ENCODE peak calls at places on chromosomes 12 and 14, in eight cellular contexts. E, X, Z, J, F, W, U and P are unnamed samples.

GRCh38 chr12:111268738-111269572 is 99.9 kb downstream of the PHETA1 start:
- DNase-seq in F (no peak), X (no peak), E (no peak), U (no peak), W (no peak), Z (no peak), J (no peak), P (no peak)

GRCh38 chr12:14803830-14804160 is 325 bp downstream of the C12orf60 start:
- DNase-seq in W (no peak), F (no peak), E (no peak), Z (no peak), J (no peak), X (no peak), U (no peak), P (no peak)

GRCh38 chr14:33634631-33635030 is 316.2 kb downstream of the EGLN3 start:
- DNase-seq in W (no peak), F (no peak), J (no peak), Z (no peak), X (no peak), U (no peak), E (no peak), P (no peak)

GRCh38 chr14:61025239-61026223 is 44.5 kb downstream of the SLC38A6 start:
- DNase-seq in U (peak), F (peak), Z (no peak), W (peak), X (peak), E (peak), J (peak), P (no peak)

GRCh38 chr12:107079172-107080011 is 14.0 kb downstream of the CRY1 start:
- DNase-seq in F (peak), J (no peak), W (peak), X (no peak), Z (no peak), E (no peak), U (no peak), P (no peak)

GRCh38 chr12:72346331-72346944 is 74.3 kb downstream of the TRHDE start:
- DNase-seq in U (no peak), F (peak), E (peak), W (peak), X (peak), J (peak), Z (no peak), P (no peak)

GRCh38 chr12:82650627-82651337 is 35.9 kb upstream of the TMTC2 start:
- DNase-seq in E (no peak), W (no peak), F (peak), Z (no peak), U (peak), X (no peak), J (peak), P (no peak)

GRCh38 chr14:22928237-22929103 is 706 bp downstream of the PRMT5 start:
- DNase-seq in U (no peak), F (no peak), E (peak), Z (no peak), J (no peak), X (peak), W (no peak), P (no peak)

GRCh38 chr12:53050426-53051057 is 677 bp downstream of the TNS2 start:
- DNase-seq in F (no peak), J (no peak), W (no peak), U (no peak), E (peak), Z (no peak), X (no peak), P (peak)

GRCh38 chr14:104685998-104686610 is 3.3 kb upstream of the INF2 start:
- DNase-seq in Z (no peak), F (no peak), W (no peak), X (no peak), J (no peak), E (no peak), U (no peak), P (no peak)

GRCh38 chr12:94134226-94134795 is 14.1 kb upstream of the PLXNC1 start:
- DNase-seq in J (peak), U (no peak), X (peak), F (peak), Z (no peak), E (peak), W (peak), P (no peak)

GRCh38 chr14:24133730-24134129 is 2.3 kb upstream of the PSME1 start:
- DNase-seq in J (no peak), E (no peak), F (no peak), W (no peak), X (no peak), Z (no peak), U (no peak), P (no peak)

GRCh38 chr12:12736759-12737676 is 19.9 kb downstream of the CDKN1B start:
- DNase-seq in W (peak), E (no peak), X (peak), F (peak), U (peak), J (peak), Z (no peak), P (no peak)

GRCh38 chr12:40216516-40217288 is 8.1 kb upstream of the LRRK2 start:
- DNase-seq in J (no peak), X (no peak), E (no peak), F (no peak), W (no peak), U (no peak), Z (no peak), P (no peak)

GRCh38 chr14:68530443-68530842 is 262.4 kb downstream of the ZFP36L1 start:
- DNase-seq in U (no peak), X (no peak), Z (no peak), J (no peak), W (no peak), F (no peak), E (no peak), P (no peak)

GRCh38 chr12:116670859-116671258 is 67.0 kb downstream of the SPRING1 start:
- DNase-seq in X (no peak), Z (no peak), E (no peak), J (no peak), F (no peak), W (no peak), U (no peak), P (no peak)

GRCh38 chr14:92294506-92294905 is 28.5 kb upstream of the SLC24A4 start:
- DNase-seq in F (no peak), W (no peak), J (no peak), X (no peak), E (no peak), U (no peak), Z (no peak), P (no peak)

GRCh38 chr12:78914859-78915331 is 50.3 kb downstream of the SYT1 start:
- DNase-seq in U (no peak), Z (no peak), J (no peak), E (no peak), F (peak), X (no peak), W (no peak), P (no peak)

GRCh38 chr14:32370720-32371119 is 41.6 kb downstream of the AKAP6 start:
- DNase-seq in U (no peak), X (no peak), Z (no peak), W (peak), F (no peak), E (no peak), J (no peak), P (no peak)

GRCh38 chr12:48999371-49000131 is at the start of gene DDN:
- DNase-seq in E (no peak), W (peak), Z (no peak), F (peak), J (no peak), X (peak), U (peak), P (no peak)

GRCh38 chr14:56339855-56340701 is 221.9 kb downstream of the PELI2 start:
- DNase-seq in J (peak), U (peak), E (peak), W (peak), Z (peak), X (peak), F (peak), P (peak)

GRCh38 chr12:9064201-9064814 is 51.4 kb downstream of the A2M start:
- DNase-seq in U (peak), F (peak), J (peak), X (peak), E (peak), Z (no peak), W (peak), P (peak)

GRCh38 chr14:100539766-100540140 is 47.5 kb downstream of the BEGAIN start:
- DNase-seq in J (no peak), X (no peak), E (no peak), U (no peak), W (no peak), Z (no peak), F (no peak), P (no peak)

GRCh38 chr12:92208613-92209121 is 63.0 kb upstream of the BTG1 start:
- DNase-seq in X (peak), E (peak), Z (no peak), F (peak), U (peak), W (peak), J (peak), P (no peak)

GRCh38 chr14:22978873-22979671 is 3.3 kb downstream of the AJUBA start:
- DNase-seq in J (no peak), E (no peak), X (no peak), F (no peak), Z (no peak), W (no peak), U (no peak), P (no peak)

GRCh38 chr14:56491299-56492285 is 88.0 kb upstream of the TMEM260 start:
- DNase-seq in F (peak), U (peak), X (peak), W (peak), Z (no peak), E (peak), J (peak), P (no peak)

GRCh38 chr12:47900480-47901129 is 4.2 kb downstream of the VDR start:
- DNase-seq in X (no peak), Z (no peak), F (peak), E (no peak), W (no peak), U (peak), J (no peak), P (no peak)

GRCh38 chr14:102827716-102828115 is 50.5 kb downstream of the TRAF3 start:
- DNase-seq in X (no peak), J (no peak), E (no peak), F (no peak), W (peak), Z (no peak), U (no peak), P (no peak)

GRCh38 chr12:95440401-95440800 is 33.6 kb upstream of the METAP2 start:
- DNase-seq in U (no peak), J (no peak), X (no peak), F (no peak), E (no peak), W (peak), Z (no peak), P (no peak)

GRCh38 chr12:21962821-21963220 is 21.6 kb upstream of the ABCC9 start:
- DNase-seq in U (no peak), F (no peak), E (no peak), Z (no peak), J (no peak), X (no peak), W (no peak), P (no peak)

GRCh38 chr12:112005419-112006395 is 7.3 kb downstream of the TMEM116 start:
- DNase-seq in U (no peak), W (peak), Z (no peak), E (no peak), X (peak), J (no peak), F (no peak), P (no peak)

GRCh38 chr12:48197967-48198618 is 5.0 kb downstream of the OR10AD1 start:
- DNase-seq in W (peak), E (peak), Z (peak), U (peak), X (peak), F (peak), J (peak), P (peak)

GRCh38 chr12:6074979-6075585 is 49.4 kb downstream of the VWF start:
- DNase-seq in E (no peak), U (peak), Z (no peak), J (peak), W (no peak), X (peak), F (peak), P (no peak)

GRCh38 chr14:68506021-68506644 is 286.7 kb downstream of the ZFP36L1 start:
- DNase-seq in Z (no peak), F (no peak), E (no peak), U (no peak), J (no peak), W (peak), X (peak), P (no peak)

GRCh38 chr12:48681738-48682532 is at the start of gene KANSL2:
- DNase-seq in X (peak), J (peak), W (peak), Z (peak), E (peak), F (peak), U (peak), P (peak)

GRCh38 chr14:94349276-94349675 is 26.1 kb upstream of the SERPINA6 start:
- DNase-seq in Z (no peak), J (no peak), X (no peak), E (no peak), F (no peak), W (no peak), U (no peak), P (no peak)

DNA sequence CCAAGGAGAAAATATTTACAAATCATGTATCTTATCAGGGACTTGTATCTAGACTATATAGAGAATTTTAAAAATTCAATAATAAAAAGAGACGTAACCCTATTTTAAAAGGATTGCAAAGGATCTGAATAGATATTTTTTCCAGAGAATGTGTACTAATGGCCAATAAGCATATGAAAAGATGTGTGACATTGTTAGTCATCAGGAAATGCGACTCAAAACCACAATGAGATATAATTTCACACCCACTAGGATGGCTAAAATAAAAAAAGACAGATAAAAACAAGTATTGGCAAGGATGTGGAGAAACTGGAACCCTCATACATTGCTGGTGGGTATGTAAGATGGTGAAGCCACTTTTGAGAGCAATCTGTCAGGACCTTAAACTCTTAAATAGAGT is 141.9 kb upstream of the BMP4 start:
- DNase-seq in E (no peak), W (no peak), J (no peak), F (no peak), Z (no peak), X (no peak), U (no peak), P (no peak)
- H3K4me3 ChIP-seq in E (no peak), W (no peak), J (no peak), F (no peak), Z (no peak), X (no peak), U (no peak), P (no peak)

DNA sequence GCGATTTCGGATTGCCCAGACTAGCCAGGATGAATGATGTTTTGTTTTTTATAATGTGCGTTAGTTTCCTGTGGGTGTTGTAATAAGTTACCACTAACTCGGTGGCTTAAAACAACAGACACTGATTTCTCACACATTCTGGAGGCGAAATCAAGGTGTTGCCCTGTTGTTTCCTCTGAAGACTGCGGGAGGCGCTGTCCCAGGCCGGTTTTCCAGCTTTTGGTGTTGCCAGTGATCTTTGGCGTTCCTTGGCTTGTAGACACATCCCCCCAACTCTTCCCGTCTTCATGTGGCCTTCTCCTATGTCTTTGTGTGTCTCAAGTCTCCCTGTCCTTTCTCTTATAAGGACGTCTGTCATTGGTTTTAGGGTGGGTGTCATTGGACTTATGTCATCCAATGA is 267.7 kb downstream of the AACS start:
- DNase-seq in Z (no peak), F (no peak), X (no peak), W (no peak), U (no peak), E (no peak), J (no peak), P (peak)
- TF ChIP-seq CTCF in Z (no peak), F (no peak), X (peak), W (no peak), U (no peak), E (no peak), J (no peak), P (no peak)

DNA sequence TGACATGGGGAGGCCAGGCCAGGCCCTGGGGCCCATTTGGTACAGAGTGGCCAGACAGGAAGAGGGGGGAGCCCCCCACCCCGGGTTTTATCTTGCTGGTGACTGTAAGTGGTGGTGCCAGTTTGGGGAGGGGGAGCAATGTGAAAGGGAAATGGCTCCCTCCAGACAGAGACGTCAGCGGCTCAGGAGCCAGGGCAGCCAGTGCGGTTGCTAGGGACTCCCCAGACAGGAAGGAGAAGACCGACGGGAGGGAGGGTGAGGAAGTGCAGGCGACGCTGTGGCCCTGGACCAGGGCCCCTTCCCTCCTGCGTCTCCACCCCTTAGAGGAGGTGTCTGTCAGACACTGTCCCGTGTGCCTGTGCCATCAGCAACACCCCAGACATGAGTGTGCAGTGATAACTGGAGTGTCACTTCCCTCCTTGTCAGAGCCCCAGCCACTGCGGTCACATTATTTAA is 7.0 kb downstream of the VASH1 start:
- DNase-seq in J (peak), U (peak), F (no peak), W (no peak), Z (peak), X (peak), E (peak), P (peak)
- H3K4me3 ChIP-seq in J (peak), U (no peak), F (no peak), W (no peak), Z (no peak), X (no peak), E (no peak), P (peak)

DNA sequence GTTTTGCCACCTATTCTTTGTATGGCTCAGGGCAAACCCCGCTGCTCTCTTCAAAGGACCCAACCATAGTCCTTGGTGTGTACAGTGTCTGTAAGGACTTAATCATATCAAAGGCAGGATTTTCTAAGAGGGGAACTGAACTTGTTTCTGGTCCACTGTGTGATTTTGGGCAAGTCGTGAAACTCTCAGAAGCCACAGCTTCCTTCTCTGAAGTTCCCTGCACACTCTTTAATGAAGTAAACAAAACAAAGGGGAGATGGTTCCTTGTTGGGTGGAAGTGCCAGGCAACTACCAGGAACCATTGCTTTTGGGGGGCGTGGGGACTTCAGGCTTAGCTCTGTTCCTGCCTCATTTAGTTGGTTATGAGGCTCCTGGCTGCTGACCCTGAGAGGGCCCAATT is 152.4 kb downstream of the VRK1 start:
- DNase-seq in J (no peak), F (no peak), X (no peak), E (no peak), Z (no peak), W (no peak), U (no peak), P (no peak)
- TF ChIP-seq CTCF in J (no peak), F (no peak), X (no peak), E (no peak), Z (no peak), W (no peak), U (no peak), P (no peak)

GRCh38 chr12:121513464-121514183 is 67.2 kb downstream of the KDM2B start:
- DNase-seq in Z (no peak), W (no peak), J (no peak), E (no peak), U (no peak), F (peak), X (peak), P (no peak)
- H3K4me3 ChIP-seq in Z (no peak), W (no peak), J (no peak), E (no peak), U (no peak), F (no peak), X (no peak), P (no peak)

GRCh38 chr12:108129017-108129812 is at the start of gene WSCD2:
- DNase-seq in F (peak), J (peak), E (peak), Z (peak), U (no peak), W (no peak), X (peak), P (peak)
- TF ChIP-seq CTCF in F (peak), J (peak), E (no peak), Z (peak), U (no peak), W (no peak), X (peak), P (no peak)

DNA sequence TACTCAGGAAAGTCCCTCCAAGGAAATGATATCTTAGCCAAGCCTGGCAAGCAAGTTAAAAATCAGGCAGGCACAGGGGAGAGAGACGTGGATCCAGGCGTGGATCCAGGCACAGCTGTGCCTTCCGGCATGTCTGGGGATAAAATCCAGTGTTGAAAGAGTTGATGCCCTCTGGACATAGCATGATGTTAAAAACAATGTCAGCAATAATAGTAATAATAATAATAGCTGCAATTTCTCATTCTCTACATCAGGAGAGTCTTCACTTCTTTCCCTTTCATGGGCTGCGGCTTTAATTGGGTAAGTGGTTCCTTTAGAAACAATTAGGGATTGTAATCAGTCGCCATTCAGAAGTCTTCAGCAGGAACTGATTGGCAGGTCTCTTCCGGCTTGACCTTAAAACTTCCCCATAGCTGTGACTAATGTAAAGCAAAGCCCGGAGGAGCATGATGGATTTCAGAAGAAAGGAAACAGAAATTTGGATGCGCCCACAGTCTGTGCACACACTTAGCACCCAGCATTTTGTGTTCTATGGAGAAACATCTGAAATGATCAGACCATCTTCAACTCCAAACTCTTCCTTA is 230.1 kb downstream of the SLC41A2 start:
- DNase-seq in U (no peak), Z (no peak), E (no peak), W (no peak), J (no peak), F (no peak), X (peak), P (no peak)
- H3K4me3 ChIP-seq in U (no peak), Z (no peak), E (no peak), W (no peak), J (no peak), F (no peak), X (no peak), P (no peak)

DNA sequence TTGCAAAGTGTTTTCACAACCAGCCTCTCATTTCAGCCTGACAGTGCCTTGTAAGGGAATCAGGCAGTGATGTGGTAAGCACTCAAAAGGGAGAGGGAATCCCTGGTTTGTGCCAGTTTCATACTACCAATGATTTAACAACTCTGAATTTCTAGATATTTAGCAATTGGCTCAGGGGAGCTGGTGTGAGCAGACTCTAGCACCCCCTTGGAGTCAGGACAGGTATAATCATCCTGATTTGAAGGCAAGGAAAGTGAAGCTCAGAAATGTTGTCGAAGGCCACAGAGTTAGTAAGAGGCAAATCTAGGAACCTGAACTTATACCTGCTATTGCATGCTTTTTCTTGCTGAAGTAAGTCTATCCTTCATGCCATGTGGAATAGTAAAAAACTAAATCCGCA is 63.1 kb upstream of the DACT1 start:
- DNase-seq in W (no peak), X (no peak), J (no peak), U (no peak), E (no peak), Z (no peak), F (no peak), P (no peak)
- TF ChIP-seq CTCF in W (peak), X (peak), J (no peak), U (no peak), E (no peak), Z (peak), F (peak), P (no peak)